ENCODE peak calls at places on chromosome 2, in six cellular contexts. O, W, H, G, E and P are unnamed samples.

GRCh38 chr2:160940699-160941098 is 219.5 kb upstream of the TANK start:
- DNase-seq in G (no peak), O (no peak), H (no peak), W (peak; percentile 82), E (no peak), P (no peak)

GRCh38 chr2:28565720-28566295 is 69.9 kb downstream of the PLB1 start:
- DNase-seq in E (no peak), W (peak; percentile 99), O (no peak), H (no peak), G (no peak), P (no peak)

GRCh38 chr2:5560981-5561380 is 131.2 kb upstream of the SOX11 start:
- DNase-seq in H (no peak), G (no peak), E (no peak), W (no peak), O (no peak), P (no peak)

GRCh38 chr2:233323851-233324250 is 16.2 kb downstream of the SAG start:
- DNase-seq in E (no peak), O (no peak), W (no peak), H (peak; percentile 23), G (no peak), P (no peak)

GRCh38 chr2:237510502-237511217 is 23.6 kb downstream of the MLPH start:
- DNase-seq in E (no peak), H (no peak), W (no peak), G (no peak), O (no peak), P (no peak)

GRCh38 chr2:25372405-25373268 is 30.9 kb upstream of the DNMT3A start:
- DNase-seq in E (no peak), W (peak; percentile 29), G (peak; percentile 53), O (no peak), H (no peak), P (no peak)

GRCh38 chr2:128348505-128349065 is 29.9 kb upstream of the HS6ST1 start:
- DNase-seq in H (no peak), O (no peak), E (no peak), W (no peak), G (no peak), P (no peak)

GRCh38 chr2:128438586-128438985 is 119.9 kb upstream of the HS6ST1 start:
- DNase-seq in W (no peak), E (no peak), O (peak; percentile 36), G (no peak), H (no peak), P (no peak)

GRCh38 chr2:165157160-165157559 is 46.7 kb downstream of the SCN3A start:
- DNase-seq in W (no peak), H (no peak), E (no peak), O (no peak), G (no peak), P (no peak)

GRCh38 chr2:168179592-168179991 is 67.8 kb downstream of the STK39 start:
- DNase-seq in E (no peak), W (no peak), O (no peak), G (no peak), H (no peak), P (no peak)

GRCh38 chr2:227608469-227609338 is 5.9 kb downstream of the SCYGR3 start:
- DNase-seq in W (no peak), E (peak; percentile 72), G (no peak), O (no peak), H (no peak), P (peak; percentile 91)

GRCh38 chr2:38666578-38666926 is 638 bp downstream of the GALM start:
- DNase-seq in E (peak; percentile 6), H (peak; percentile 34), O (no peak), G (no peak), W (no peak), P (peak; percentile 68)